ENCODE peak calls at places on chromosomes 13 and 19, in nine cellular contexts. U, Y, M, R, K, Z, A, I and C are unnamed samples.

GRCh38 chr19:50677636-50678035 is 28.4 kb downstream of the C19orf81 start:
- DNase-seq in Y (no peak), A (peak; percentile 45), K (no peak), U (no peak), Z (no peak), I (no peak), R (no peak), M (no peak), C (no peak)

GRCh38 chr13:99647593-99647980 is 146.3 kb downstream of the TM9SF2 start:
- DNase-seq in R (no peak), M (no peak), Z (no peak), K (no peak), Y (no peak), I (no peak), U (no peak), A (no peak), C (no peak)

GRCh38 chr13:112880221-112880641 is 88.8 kb upstream of the MCF2L start:
- DNase-seq in U (no peak), K (no peak), A (no peak), R (no peak), Y (no peak), I (no peak), M (no peak), Z (no peak), C (peak; percentile 70)

GRCh38 chr19:52670046-52670445 is 31.9 kb upstream of the ZNF83 start:
- DNase-seq in U (no peak), A (peak; percentile 3), Y (no peak), Z (no peak), M (no peak), I (no peak), K (peak; percentile 75), R (no peak), C (no peak)

GRCh38 chr19:35546532-35546931 is 1.1 kb downstream of the TMEM147 start:
- DNase-seq in A (no peak), M (no peak), Z (no peak), Y (no peak), I (no peak), U (no peak), K (no peak), R (no peak), C (no peak)

GRCh38 chr13:98285852-98286594 is 109.0 kb upstream of the RNF113B start:
- DNase-seq in M (no peak), A (no peak), R (no peak), Z (no peak), I (no peak), Y (no peak), U (no peak), K (no peak), C (no peak)

GRCh38 chr13:20028953-20029352 is 70.4 kb downstream of the ZMYM2 start:
- DNase-seq in Z (no peak), A (no peak), K (no peak), U (no peak), I (no peak), Y (no peak), R (no peak), M (no peak), C (no peak)

GRCh38 chr19:40762754-40763153 is 11.8 kb downstream of the SNRPA start:
- DNase-seq in I (no peak), U (no peak), Z (no peak), K (no peak), M (no peak), R (no peak), Y (no peak), A (no peak), C (no peak)

GRCh38 chr19:12969292-12969988 is at the start of gene DAND5:
- DNase-seq in Z (no peak), M (peak; percentile 84), U (no peak), Y (peak; percentile 65), A (peak; percentile 34), R (no peak), I (no peak), K (no peak), C (no peak)

GRCh38 chr19:47225746-47226425 is 5.1 kb downstream of the BBC3 start:
- DNase-seq in U (peak; percentile 94), A (peak; percentile 94), Z (peak; percentile 84), M (peak; percentile 99), R (no peak), K (no peak), I (peak; percentile 72), Y (peak; percentile 93), C (peak; percentile 96)

GRCh38 chr13:109369357-109370052 is 416.9 kb downstream of the IRS2 start:
- DNase-seq in Z (no peak), M (peak; percentile 51), U (no peak), K (no peak), Y (no peak), I (no peak), A (no peak), R (no peak), C (no peak)

GRCh38 chr13:103002279-103002678 is 63.9 kb downstream of the SLC10A2 start:
- DNase-seq in U (no peak), A (no peak), I (peak; percentile 21), K (no peak), Y (no peak), M (no peak), R (no peak), Z (no peak), C (no peak)

GRCh38 chr19:50794074-50794777 is 4.0 kb downstream of the ACP4 start:
- DNase-seq in U (no peak), R (no peak), M (peak; percentile 70), A (no peak), I (no peak), Y (no peak), Z (no peak), K (no peak), C (no peak)

GRCh38 chr19:4933528-4933927 is 24.2 kb downstream of the UHRF1 start:
- DNase-seq in R (no peak), K (no peak), Y (peak; percentile 47), U (no peak), Z (no peak), A (no peak), I (no peak), M (no peak), C (no peak)
- H3K36me3 ChIP-seq in R (peaks cover 20% of the 10 kb centered on the region), K (peaks cover 49% of the 10 kb centered on the region), Y (no peaks in the 10 kb centered on the region), U (no peaks in the 10 kb centered on the region), Z (no peaks in the 10 kb centered on the region), A (peaks cover 11% of the 10 kb centered on the region), I (peaks cover 65% of the 10 kb centered on the region), M (peaks cover 34% of the 10 kb centered on the region), C (no peaks in the 10 kb centered on the region)

GRCh38 chr13:105630411-105630810 is 905.1 kb downstream of the EFNB2 start:
- DNase-seq in R (no peak), A (no peak), U (no peak), Y (no peak), K (no peak), M (no peak), I (no peak), Z (no peak), C (no peak)

DNA sequence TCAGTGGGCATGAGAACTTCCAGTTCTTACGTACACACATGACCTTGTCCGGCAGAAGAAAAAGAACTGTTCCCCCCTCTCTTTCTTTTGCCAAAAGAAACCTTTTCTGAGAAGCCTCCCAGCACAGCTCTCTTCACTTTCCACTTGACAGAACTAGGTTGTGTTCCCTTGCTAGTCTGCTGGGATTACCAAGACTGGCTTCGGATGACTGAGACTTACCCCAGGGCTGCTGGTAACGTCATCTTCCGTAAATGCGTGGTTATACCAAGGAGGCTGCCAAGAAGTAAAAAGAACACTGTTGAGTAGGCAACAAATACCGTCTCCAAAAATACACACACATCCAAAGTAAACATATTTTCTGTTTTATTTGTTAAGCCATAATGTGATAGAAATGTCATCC is 908.2 kb downstream of the EFNB2 start:
- DNase-seq in Y (no peak), A (no peak), Z (no peak), K (no peak), M (no peak), U (no peak), R (no peak), I (no peak), C (no peak)
- TF ChIP-seq CTCF in Y (no peak), A (no peak), Z (no peak), K (no peak), M (no peak), U (no peak), R (no peak), I (no peak), C (no peak)

DNA sequence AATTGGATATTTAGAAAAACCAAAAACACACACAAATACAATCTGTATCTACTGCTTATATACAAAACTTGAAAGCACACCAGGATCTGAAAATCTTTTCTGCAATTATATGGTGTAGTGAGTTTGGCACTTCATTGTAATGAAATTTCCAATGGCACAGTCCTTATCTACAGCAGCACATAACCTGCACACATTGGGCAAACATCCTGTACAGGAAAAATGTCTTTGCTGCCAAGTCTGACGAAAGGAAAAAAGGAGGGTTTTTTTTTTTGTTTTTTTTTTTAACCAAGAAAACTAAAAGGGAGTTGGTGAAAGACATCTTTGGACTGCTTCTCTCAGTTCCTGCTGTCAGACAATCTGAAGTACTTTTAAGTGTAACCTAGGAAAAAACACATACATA is 107.8 kb downstream of the FOXO1 start:
- DNase-seq in Z (peak; percentile 95), U (no peak), K (no peak), Y (no peak), R (no peak), M (no peak), A (no peak), I (no peak), C (no peak)
- TF ChIP-seq POLR2AphosphoS5 in Z (peak; percentile 65), U (no peak), K (no peak), Y (peak; percentile 70), R (no peak), M (no peak), A (no peak), I (no peak), C (no peak)

GRCh38 chr13:46170687-46171086 is 11.3 kb downstream of the LCP1 start:
- DNase-seq in A (peak; percentile 44), R (no peak), U (no peak), I (peak; percentile 10), M (no peak), Z (no peak), K (no peak), Y (no peak), C (no peak)
- H3K36me3 ChIP-seq in A (no peaks in the 10 kb centered on the region), R (no peaks in the 10 kb centered on the region), U (no peaks in the 10 kb centered on the region), I (no peaks in the 10 kb centered on the region), M (no peaks in the 10 kb centered on the region), Z (no peaks in the 10 kb centered on the region), K (no peaks in the 10 kb centered on the region), Y (no peaks in the 10 kb centered on the region), C (peaks cover 5% of the 10 kb centered on the region)

GRCh38 chr19:1218751-1219567 is 13.4 kb downstream of the STK11 start:
- DNase-seq in A (no peak), U (no peak), R (no peak), K (no peak), Y (no peak), M (no peak), I (no peak), Z (no peak), C (no peak)

GRCh38 chr19:1220452-1221037 is 15.0 kb downstream of the STK11 start:
- DNase-seq in R (no peak), A (no peak), M (peak; percentile 61), I (no peak), Y (no peak), K (no peak), Z (no peak), U (no peak), C (no peak)

GRCh38 chr19:1221141-1221903 is 15.7 kb downstream of the STK11 start:
- DNase-seq in M (peak; percentile 91), Y (peak; percentile 82), R (no peak), K (no peak), I (peak; percentile 38), U (no peak), A (no peak), Z (peak; percentile 53), C (no peak)

GRCh38 chr19:1221904-1222255 is 15.9 kb downstream of the CBARP start:
- DNase-seq in R (no peak), Z (no peak), A (no peak), K (no peak), M (no peak), Y (no peak), I (no peak), U (no peak), C (no peak)

GRCh38 chr19:1219786-1220451 is 14.3 kb downstream of the STK11 start:
- DNase-seq in A (no peak), R (no peak), M (no peak), Z (no peak), Y (no peak), K (no peak), U (no peak), I (no peak), C (no peak)
- TF ChIP-seq CTCF in A (no peak), R (no peak), M (no peak), Z (no peak), Y (no peak), K (no peak), U (no peak), I (no peak), C (no peak)